ENCODE peak calls at places on chromosome 7, in ten cellular contexts. G, Y, P, B, V, U, Z, C, H and Q are unnamed samples.

GRCh38 chr7:124208173-124208572 is 175.3 kb upstream of the TMEM229A start:
- DNase-seq in G (no peak), Y (no peak), P (no peak), B (no peak), V (no peak), U (no peak), Z (no peak), C (no peak), H (no peak), Q (no peak)

GRCh38 chr7:119515214-119515613 is 757.8 kb upstream of the KCND2 start:
- DNase-seq in G (no peak), Y (no peak), P (no peak), B (no peak), V (no peak), U (no peak), Z (no peak), C (no peak), H (no peak), Q (no peak)

GRCh38 chr7:1986366-1987083 is 246.2 kb downstream of the MAD1L1 start:
- DNase-seq in G (no peak), Y (no peak), P (no peak), B (no peak), V (no peak), U (no peak), Z (no peak), C (no peak), H (no peak), Q (no peak)

GRCh38 chr7:6446977-6447588 is 671 bp downstream of the DAGLB start:
- DNase-seq in G (peak), Y (peak), P (peak), B (peak), V (peak), U (peak), Z (peak), C (no peak), H (peak), Q (peak)

GRCh38 chr7:103412151-103412550 is 33.9 kb downstream of the SLC26A5 start:
- DNase-seq in G (no peak), Y (no peak), P (no peak), B (no peak), V (no peak), U (no peak), Z (no peak), C (no peak), H (no peak), Q (no peak)

GRCh38 chr7:28358423-28358868 is 53.9 kb upstream of the CREB5 start:
- DNase-seq in G (peak), Y (no peak), P (no peak), B (peak), V (no peak), U (no peak), Z (no peak), C (no peak), H (no peak), Q (no peak)

GRCh38 chr7:76204147-76204546 is 2.5 kb downstream of the SRRM3 start:
- DNase-seq in G (no peak), Y (no peak), P (no peak), B (no peak), V (no peak), U (no peak), Z (no peak), C (no peak), H (no peak), Q (no peak)

GRCh38 chr7:34339061-34339526 is 318.9 kb upstream of the NPSR1 start:
- DNase-seq in G (peak), Y (no peak), P (no peak), B (no peak), V (no peak), U (no peak), Z (no peak), C (no peak), H (no peak), Q (no peak)

DNA sequence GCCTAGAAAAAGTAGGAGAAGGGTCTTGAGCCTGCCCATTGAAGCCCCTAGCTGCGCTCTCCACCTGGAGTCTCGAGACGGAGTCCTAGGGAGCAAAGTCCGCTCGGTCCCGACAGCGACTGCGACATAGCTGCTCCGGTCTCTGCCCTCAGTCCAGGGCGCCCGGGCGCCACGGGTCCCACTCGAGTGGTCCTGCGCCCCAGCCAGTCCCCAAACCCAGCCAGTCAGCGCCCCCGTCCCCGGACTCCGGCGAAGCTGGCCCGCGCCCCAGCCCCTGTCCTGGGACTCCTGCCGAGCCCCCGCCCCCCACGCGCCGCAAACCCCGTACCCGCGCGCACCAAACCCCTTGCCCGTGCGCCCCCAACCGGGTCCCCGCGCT is 480 bp downstream of the TNS3 start:
- DNase-seq in G (no peak), Y (peak), P (no peak), B (no peak), V (peak), U (peak), Z (peak), C (peak), H (no peak), Q (no peak)
- TF ChIP-seq CTCF in G (no peak), Y (no peak), P (no peak), B (no peak), V (no peak), U (no peak), Z (no peak), C (no peak), H (no peak), Q (no peak)

GRCh38 chr7:121337398-121337797 is 8.6 kb downstream of the WNT16 start:
- DNase-seq in G (peak), Y (no peak), P (no peak), B (no peak), V (no peak), U (peak), Z (peak), C (no peak), H (no peak), Q (no peak)
- TF ChIP-seq CTCF in G (peak), Y (no peak), P (peak), B (no peak), V (peak), U (peak), Z (peak), C (no peak), H (no peak), Q (no peak)

GRCh38 chr7:106050002-106050742 is 61.9 kb downstream of the SYPL1 start:
- DNase-seq in G (peak), Y (no peak), P (no peak), B (no peak), V (peak), U (no peak), Z (peak), C (no peak), H (peak), Q (no peak)
- TF ChIP-seq CTCF in G (peak), Y (no peak), P (no peak), B (peak), V (peak), U (peak), Z (peak), C (no peak), H (no peak), Q (no peak)

DNA sequence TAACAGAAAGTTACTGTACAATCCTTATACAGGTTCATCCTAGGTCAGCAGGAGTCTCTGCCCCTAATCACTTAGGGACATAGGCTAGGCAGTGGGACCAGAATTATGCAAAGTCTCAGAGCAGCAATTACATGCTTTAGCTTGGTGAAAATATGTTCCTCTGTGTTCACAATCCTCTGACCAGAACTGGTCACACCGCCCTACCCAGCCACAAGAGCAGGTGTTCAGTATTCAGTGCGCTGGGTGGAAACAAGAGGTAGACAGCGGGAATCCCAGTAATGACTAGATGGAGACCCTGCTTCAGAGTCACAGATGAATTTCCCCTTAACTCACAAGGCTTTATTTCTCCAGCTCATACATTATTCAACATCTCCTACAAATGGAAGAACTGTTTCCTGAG is 763.8 kb upstream of the POM121L12 start:
- DNase-seq in G (no peak), Y (no peak), P (no peak), B (no peak), V (no peak), U (no peak), Z (no peak), C (no peak), H (no peak), Q (no peak)
- TF ChIP-seq CTCF in G (no peak), Y (no peak), P (no peak), B (no peak), V (no peak), U (no peak), Z (no peak), C (no peak), H (no peak), Q (no peak)

DNA sequence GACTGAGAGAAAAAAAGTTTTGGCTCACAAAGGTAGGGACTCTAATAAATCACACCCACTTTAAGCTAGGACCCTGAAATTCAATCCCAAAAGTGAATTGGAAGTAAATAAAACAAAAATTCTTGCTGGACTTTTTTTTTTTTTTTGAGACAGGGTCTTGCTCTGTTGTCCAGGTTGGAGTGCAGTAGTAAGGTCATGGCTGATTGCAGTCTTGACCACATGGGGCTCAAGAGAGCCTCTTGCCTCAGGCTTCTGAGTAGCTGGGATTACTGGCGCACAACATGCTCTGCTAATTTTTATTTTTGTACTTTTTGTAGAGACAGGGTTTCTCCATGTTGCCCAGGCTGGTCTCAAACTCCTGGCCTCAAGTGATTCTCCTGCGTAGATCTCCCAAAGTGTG is 5.0 kb upstream of the LUC7L2 start:
- DNase-seq in G (no peak), Y (no peak), P (no peak), B (no peak), V (no peak), U (no peak), Z (no peak), C (no peak), H (no peak), Q (no peak)
- TF ChIP-seq CTCF in G (no peak), Y (no peak), P (no peak), B (no peak), V (no peak), U (peak), Z (no peak), C (no peak), H (no peak), Q (no peak)

DNA sequence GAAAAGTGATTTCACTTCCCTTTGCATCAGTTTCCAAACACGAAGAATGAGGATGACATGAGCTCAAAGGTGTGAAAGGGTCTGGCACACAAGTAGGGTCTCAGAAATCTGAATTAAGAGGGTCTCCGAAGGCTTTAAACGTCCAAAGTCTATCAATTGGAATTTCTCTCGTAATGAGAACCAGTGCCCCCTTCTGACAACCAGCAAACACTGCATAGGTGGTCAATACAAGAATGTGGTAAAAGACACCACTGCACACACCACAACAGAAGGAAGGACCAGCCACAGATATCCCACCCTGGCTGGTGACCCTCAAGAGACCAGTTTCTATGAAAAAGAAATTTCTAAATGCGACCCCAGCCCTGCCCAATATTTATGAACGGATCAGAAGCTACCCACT is 78.1 kb downstream of the CALN1 start:
- DNase-seq in G (no peak), Y (no peak), P (no peak), B (no peak), V (peak), U (no peak), Z (peak), C (no peak), H (no peak), Q (no peak)
- TF ChIP-seq CTCF in G (no peak), Y (no peak), P (no peak), B (no peak), V (peak), U (peak), Z (peak), C (peak), H (no peak), Q (no peak)

GRCh38 chr7:26510226-26510957 is 218.7 kb downstream of the SNX10 start:
- DNase-seq in G (no peak), Y (no peak), P (no peak), B (no peak), V (no peak), U (no peak), Z (no peak), C (no peak), H (no peak), Q (no peak)

GRCh38 chr7:26506196-26506595 is 214.5 kb downstream of the SNX10 start:
- DNase-seq in G (no peak), Y (no peak), P (no peak), B (no peak), V (no peak), U (no peak), Z (no peak), C (no peak), H (no peak), Q (no peak)

GRCh38 chr7:26508481-26508880 is 216.8 kb downstream of the SNX10 start:
- DNase-seq in G (no peak), Y (no peak), P (no peak), B (no peak), V (no peak), U (no peak), Z (no peak), C (no peak), H (no peak), Q (no peak)

GRCh38 chr7:26508917-26509316 is 217.3 kb downstream of the SNX10 start:
- DNase-seq in G (no peak), Y (no peak), P (no peak), B (no peak), V (peak), U (no peak), Z (no peak), C (no peak), H (no peak), Q (no peak)

DNA sequence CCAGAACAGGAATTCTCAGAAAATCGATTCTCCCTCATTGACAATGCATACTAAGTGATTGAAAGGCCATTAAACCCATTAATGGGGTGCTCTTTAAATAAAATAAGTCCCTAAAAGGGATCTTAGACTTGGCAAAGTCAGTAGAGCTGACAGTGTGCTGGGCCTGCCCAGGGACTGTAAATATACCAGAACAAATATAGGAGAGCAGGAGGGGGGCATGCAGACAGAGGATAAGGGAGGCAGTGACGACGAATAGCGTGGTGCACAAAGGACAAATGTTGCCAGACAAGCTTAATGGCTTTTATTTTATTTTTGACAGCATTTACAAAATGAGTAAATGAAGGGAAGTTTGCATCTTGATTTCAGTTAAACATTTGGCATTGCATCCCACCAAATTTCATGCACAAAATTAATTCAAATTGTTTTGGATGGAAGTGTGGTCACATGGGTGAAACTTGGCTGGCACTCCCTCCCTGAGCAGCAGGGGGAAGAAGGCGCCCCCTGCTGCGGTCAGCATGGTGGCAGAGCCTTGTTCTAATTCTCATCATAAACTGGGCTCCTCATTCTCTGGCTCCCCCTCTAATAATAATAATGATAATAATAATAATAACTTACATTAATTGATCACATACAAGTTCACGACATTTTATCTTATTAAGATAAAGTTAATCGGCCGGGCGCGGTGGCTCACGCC is 215.9 kb downstream of the SNX10 start:
- DNase-seq in G (no peak), Y (no peak), P (no peak), B (no peak), V (no peak), U (no peak), Z (peak), C (no peak), H (no peak), Q (no peak)
- TF ChIP-seq CTCF in G (no peak), Y (no peak), P (no peak), B (no peak), V (no peak), U (peak), Z (no peak), C (peak), H (no peak), Q (no peak)

GRCh38 chr7:22726345-22726848 is 603 bp upstream of the IL6 start:
- DNase-seq in G (peak), Y (peak), P (peak), B (peak), V (peak), U (peak), Z (peak), C (no peak), H (peak), Q (no peak)
- TF ChIP-seq CTCF in G (peak), Y (no peak), P (peak), B (peak), V (peak), U (peak), Z (peak), C (peak), H (peak), Q (no peak)

DNA sequence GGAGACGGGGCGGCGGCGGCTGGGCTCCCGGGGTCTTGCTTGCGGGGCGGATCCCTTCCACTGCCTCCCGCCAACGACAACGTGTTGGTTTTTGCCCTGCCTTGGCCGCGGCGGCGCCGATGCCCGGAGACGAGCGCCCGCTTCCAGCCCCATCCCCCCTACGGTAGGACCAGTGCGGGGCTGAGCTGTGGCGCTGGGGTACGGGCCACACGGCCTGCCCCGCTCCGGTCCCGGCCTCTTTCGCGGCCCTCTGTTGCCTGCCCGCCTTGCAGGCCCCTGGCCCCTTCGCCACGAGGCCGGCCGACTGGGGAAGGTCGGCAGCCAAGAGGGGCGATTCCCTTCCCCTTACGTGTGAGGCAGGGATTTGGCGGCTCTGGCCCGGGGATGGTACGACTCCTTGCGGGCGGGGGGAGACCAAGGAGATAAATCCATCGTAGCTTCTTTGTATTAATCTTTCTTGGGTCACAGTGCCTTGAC is 488 bp downstream of the EIF4H start:
- DNase-seq in G (peak), Y (no peak), P (peak), B (no peak), V (peak), U (peak), Z (peak), C (peak), H (peak), Q (no peak)
- TF ChIP-seq CTCF in G (peak), Y (no peak), P (no peak), B (no peak), V (no peak), U (peak), Z (no peak), C (no peak), H (no peak), Q (no peak)

DNA sequence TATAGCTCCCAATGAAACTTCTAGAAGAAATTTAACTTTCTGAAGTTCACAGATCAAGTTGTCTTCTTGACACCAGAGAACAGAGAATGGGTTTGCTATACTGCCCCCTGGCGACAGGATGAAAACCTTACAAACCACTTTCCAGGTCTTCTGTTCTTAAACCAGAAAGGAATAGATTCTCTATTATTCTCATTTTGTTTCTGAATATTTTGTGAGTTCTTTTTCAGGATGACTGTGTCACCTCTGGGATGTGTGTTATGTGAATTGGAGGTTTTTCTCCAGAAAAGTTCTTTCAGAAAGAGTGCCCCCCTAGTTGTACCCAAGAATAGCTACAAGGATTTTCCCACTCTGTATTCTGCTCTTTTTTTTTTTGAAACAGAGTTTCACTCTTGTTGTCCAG is 6.3 kb downstream of the IFT22 start:
- DNase-seq in G (peak), Y (no peak), P (peak), B (no peak), V (peak), U (peak), Z (peak), C (no peak), H (no peak), Q (no peak)
- TF ChIP-seq CTCF in G (peak), Y (peak), P (peak), B (peak), V (peak), U (peak), Z (peak), C (peak), H (peak), Q (peak)